ENCODE peak calls at places on chromosome 13, in nine cellular contexts. Z, K, L, O, V, X, P, A and M are unnamed samples.

GRCh38 chr13:111451402-111451801 is 131.0 kb downstream of the TEX29 start:
- DNase-seq in O (no peak), X (no peak), Z (no peak), P (no peak), V (no peak), L (no peak), A (no peak), K (no peak), M (no peak)

GRCh38 chr13:27076411-27076810 is 95.2 kb downstream of the USP12 start:
- DNase-seq in O (no peak), L (no peak), Z (no peak), V (no peak), X (no peak), K (no peak), A (no peak), P (no peak), M (no peak)

GRCh38 chr13:97000295-97000925 is 6.1 kb upstream of the OXGR1 start:
- DNase-seq in Z (peak), K (no peak), V (no peak), X (no peak), L (no peak), O (no peak), P (no peak), A (no peak), M (no peak)

GRCh38 chr13:109715902-109716301 is 70.5 kb downstream of the IRS2 start:
- DNase-seq in V (peak), A (no peak), L (no peak), X (no peak), P (no peak), Z (no peak), K (no peak), O (no peak), M (peak)

GRCh38 chr13:113638173-113638746 is 19.7 kb downstream of the ATP4B start:
- DNase-seq in O (no peak), P (no peak), X (no peak), A (no peak), Z (no peak), L (no peak), K (no peak), V (no peak), M (no peak)

GRCh38 chr13:41917641-41918040 is 43.3 kb downstream of the VWA8 start:
- DNase-seq in Z (no peak), V (no peak), A (no peak), X (no peak), O (no peak), L (no peak), K (no peak), P (no peak), M (no peak)

GRCh38 chr13:21061077-21061945 is at the start of gene LATS2:
- DNase-seq in L (peak), P (peak), Z (peak), K (peak), X (peak), A (peak), V (peak), O (peak), M (peak)

GRCh38 chr13:46121597-46122163 is 16.8 kb upstream of the CPB2 start:
- DNase-seq in Z (no peak), O (no peak), L (no peak), K (no peak), X (no peak), P (no peak), V (no peak), A (peak), M (no peak)

GRCh38 chr13:30734434-30734833 is 909 bp upstream of the ALOX5AP start:
- DNase-seq in X (no peak), K (no peak), P (no peak), L (no peak), Z (no peak), O (no peak), V (no peak), A (no peak), M (no peak)

GRCh38 chr13:38743499-38743898 is 56.6 kb downstream of the FREM2 start:
- DNase-seq in A (no peak), X (no peak), K (no peak), P (no peak), V (no peak), L (no peak), O (no peak), Z (no peak), M (no peak)

GRCh38 chr13:31878955-31879354 is 139.6 kb downstream of the RXFP2 start:
- DNase-seq in Z (no peak), L (no peak), A (no peak), P (no peak), X (no peak), V (no peak), K (no peak), O (no peak), M (no peak)

GRCh38 chr13:97946951-97947588 is 6.4 kb upstream of the IPO5 start:
- DNase-seq in P (no peak), X (no peak), O (no peak), A (no peak), Z (no peak), K (no peak), V (peak), L (no peak), M (no peak)

DNA sequence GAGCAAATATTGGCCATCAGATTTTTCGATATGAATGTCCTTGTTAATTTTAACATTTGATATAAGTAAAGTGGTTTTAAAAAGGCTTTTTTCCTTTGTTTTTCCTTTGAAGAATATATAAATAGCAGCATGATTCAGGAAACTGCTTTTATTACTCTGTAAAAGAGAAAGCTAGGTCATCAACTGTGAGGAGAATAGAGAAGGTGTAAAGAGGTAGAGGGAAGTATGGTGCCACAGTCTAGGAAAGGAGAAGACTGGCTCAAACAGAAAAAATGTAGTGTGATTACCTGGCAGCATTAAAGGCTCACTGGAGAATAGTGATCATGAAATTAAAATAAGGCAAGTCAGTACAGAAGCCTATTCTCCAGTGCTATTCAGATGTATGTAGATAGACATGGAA is 1115.8 kb upstream of the PCDH9 start:
- DNase-seq in A (no peak), K (no peak), V (no peak), O (no peak), Z (no peak), P (no peak), L (no peak), X (no peak), M (no peak)
- H3K4me3 ChIP-seq in A (no peak), K (no peak), V (no peak), O (no peak), Z (no peak), P (no peak), L (no peak), X (no peak), M (no peak)

DNA sequence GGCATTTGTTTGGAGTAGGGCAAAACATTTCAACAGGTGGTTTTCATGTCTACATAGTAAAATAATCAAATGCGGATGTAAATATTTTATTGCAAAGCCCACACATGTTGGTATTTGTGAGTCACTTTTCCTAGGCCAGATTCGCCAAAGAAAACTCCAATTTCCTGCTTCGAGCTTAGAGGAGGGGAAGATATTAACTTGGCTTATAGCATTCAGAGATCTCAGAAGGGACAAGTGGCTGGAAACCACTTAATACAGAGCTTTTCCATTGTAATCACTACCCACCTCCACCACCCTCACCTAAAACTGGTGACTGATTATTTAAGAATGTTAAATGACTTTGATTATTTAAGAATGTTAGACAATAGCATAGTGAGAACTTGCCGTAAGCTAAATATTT is 530.6 kb upstream of the SPRY2 start:
- DNase-seq in L (no peak), X (no peak), V (no peak), Z (no peak), A (no peak), P (no peak), O (no peak), K (no peak), M (no peak)
- TF ChIP-seq REST in L (no peak), X (no peak), V (no peak), Z (no peak), A (no peak), P (no peak), O (no peak), K (no peak), M (no peak)

GRCh38 chr13:72852207-72852606 is 70.3 kb downstream of the PIBF1 start:
- DNase-seq in Z (no peak), V (no peak), L (no peak), P (no peak), A (no peak), O (no peak), X (no peak), K (no peak), M (no peak)

GRCh38 chr13:72849571-72849970 is 67.6 kb downstream of the PIBF1 start:
- DNase-seq in K (no peak), X (no peak), O (no peak), P (no peak), V (no peak), L (no peak), Z (no peak), A (no peak), M (no peak)

GRCh38 chr13:72850959-72851677 is 69.2 kb downstream of the PIBF1 start:
- DNase-seq in K (no peak), V (no peak), O (no peak), Z (peak), L (no peak), X (peak), P (no peak), A (no peak), M (no peak)

GRCh38 chr13:72853000-72853399 is 71.1 kb downstream of the PIBF1 start:
- DNase-seq in O (no peak), L (no peak), Z (no peak), V (no peak), P (no peak), X (no peak), A (no peak), K (no peak), M (no peak)

GRCh38 chr13:72851678-72852014 is 69.7 kb downstream of the PIBF1 start:
- DNase-seq in V (no peak), Z (no peak), A (no peak), X (no peak), P (no peak), K (no peak), O (no peak), L (no peak), M (no peak)
- H3K4me3 ChIP-seq in V (no peak), Z (no peak), A (no peak), X (no peak), P (no peak), K (no peak), O (no peak), L (no peak), M (no peak)

GRCh38 chr13:44619651-44620050 is 43.5 kb upstream of the TSC22D1 start:
- DNase-seq in V (no peak), L (no peak), K (no peak), O (no peak), Z (no peak), P (no peak), X (no peak), A (no peak), M (no peak)

GRCh38 chr13:44617648-44618047 is 41.5 kb upstream of the TSC22D1 start:
- DNase-seq in Z (peak), V (no peak), A (no peak), L (no peak), X (no peak), K (no peak), O (no peak), P (no peak), M (no peak)

GRCh38 chr13:44622259-44622658 is 46.1 kb upstream of the TSC22D1 start:
- DNase-seq in X (no peak), Z (no peak), O (no peak), V (peak), A (no peak), P (no peak), L (no peak), K (no peak), M (no peak)

GRCh38 chr13:44618326-44618725 is 42.2 kb upstream of the TSC22D1 start:
- DNase-seq in A (no peak), X (no peak), L (no peak), O (no peak), Z (no peak), K (no peak), P (no peak), V (no peak), M (no peak)

GRCh38 chr13:44620057-44620456 is 43.9 kb upstream of the TSC22D1 start:
- DNase-seq in K (no peak), P (no peak), A (no peak), V (peak), X (no peak), Z (no peak), O (no peak), L (no peak), M (no peak)
- TF ChIP-seq REST in K (no peak), P (no peak), A (no peak), V (no peak), X (no peak), Z (no peak), O (no peak), L (no peak), M (no peak)

GRCh38 chr13:45051315-45051714 is 62.0 kb downstream of the GPALPP1 start:
- DNase-seq in A (no peak), K (no peak), L (no peak), V (no peak), O (no peak), X (no peak), P (no peak), Z (no peak), M (peak)

GRCh38 chr13:45048890-45049407 is 59.6 kb downstream of the GPALPP1 start:
- DNase-seq in V (no peak), P (no peak), A (no peak), L (no peak), Z (no peak), K (no peak), O (no peak), X (no peak), M (no peak)

GRCh38 chr13:45049478-45049877 is 60.1 kb downstream of the GPALPP1 start:
- DNase-seq in X (no peak), L (no peak), K (no peak), Z (no peak), O (no peak), V (no peak), A (no peak), P (no peak), M (no peak)

GRCh38 chr13:45046445-45046844 is 57.1 kb downstream of the GPALPP1 start:
- DNase-seq in X (no peak), Z (peak), A (no peak), L (no peak), V (no peak), O (no peak), P (no peak), K (no peak), M (no peak)

DNA sequence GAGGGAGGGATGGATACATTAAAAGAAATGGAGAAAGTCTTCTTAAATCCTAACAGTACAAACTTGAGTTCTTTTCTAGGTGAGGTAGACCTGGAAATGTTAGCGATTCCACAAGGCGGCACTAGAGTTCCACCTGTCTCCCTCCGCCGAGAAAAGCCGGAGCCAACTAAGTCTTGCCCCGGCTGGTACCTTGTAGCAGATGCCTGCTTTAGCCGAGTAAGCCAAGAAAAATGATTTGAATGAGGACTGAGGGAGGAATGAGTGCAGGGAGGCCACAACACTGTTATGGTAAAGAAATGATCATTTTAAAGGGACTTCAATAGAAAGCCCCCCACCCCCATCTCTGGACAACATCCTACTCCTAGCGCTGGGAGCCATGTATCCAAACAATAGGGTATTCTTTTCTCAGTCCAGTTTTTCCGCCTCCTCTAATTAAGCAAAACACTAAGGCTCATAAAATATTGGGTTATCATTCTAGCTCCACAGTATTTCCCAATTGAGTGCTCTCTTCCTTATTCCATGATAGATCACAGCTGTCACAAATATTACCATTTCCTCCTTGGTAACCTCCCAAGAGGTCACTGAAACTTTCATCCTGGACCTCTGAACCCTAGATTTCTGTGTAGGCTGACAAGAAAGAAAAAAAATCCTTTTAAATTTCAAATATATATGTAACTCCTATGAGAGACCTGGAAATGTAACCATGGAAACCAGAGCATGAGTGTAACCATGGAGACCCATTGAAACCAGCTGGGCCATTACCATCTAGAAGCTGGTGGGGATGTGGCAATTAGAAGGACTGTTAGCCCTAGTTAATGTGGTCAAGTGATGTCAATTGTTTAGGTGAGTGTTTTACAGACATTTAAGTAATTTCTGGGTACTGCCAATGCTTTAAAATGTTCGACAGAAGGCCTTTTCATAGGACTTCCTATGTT is 58.3 kb downstream of the GPALPP1 start:
- DNase-seq in V (peak), Z (peak), L (peak), P (peak), K (peak), X (peak), A (peak), O (peak), M (peak)
- H3K4me3 ChIP-seq in V (peak), Z (peak), L (peak), P (peak), K (peak), X (peak), A (peak), O (no peak), M (peak)

DNA sequence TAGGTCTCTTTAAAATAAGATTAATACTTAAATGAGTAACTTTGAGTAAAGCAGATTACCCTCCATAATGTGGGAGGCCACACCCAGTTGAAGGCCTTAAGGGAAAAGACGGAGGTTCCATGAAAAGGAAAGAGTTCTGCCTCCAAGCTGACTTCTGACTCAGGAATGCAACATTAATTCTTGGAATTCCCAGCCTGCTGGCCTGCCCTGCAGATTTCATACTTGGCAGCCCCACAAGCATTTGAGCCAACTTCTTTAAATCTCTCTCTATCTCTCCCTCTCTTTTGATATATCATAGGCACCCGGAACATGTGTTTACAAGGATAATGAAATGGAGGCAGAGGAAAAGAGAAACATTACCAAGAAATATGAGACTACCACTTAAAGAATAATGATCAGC is 902.3 kb upstream of the MIR17HG start:
- DNase-seq in O (peak), K (no peak), V (peak), A (no peak), L (no peak), Z (peak), P (no peak), X (no peak), M (no peak)
- TF ChIP-seq REST in O (no peak), K (no peak), V (no peak), A (no peak), L (no peak), Z (no peak), P (no peak), X (no peak), M (no peak)

DNA sequence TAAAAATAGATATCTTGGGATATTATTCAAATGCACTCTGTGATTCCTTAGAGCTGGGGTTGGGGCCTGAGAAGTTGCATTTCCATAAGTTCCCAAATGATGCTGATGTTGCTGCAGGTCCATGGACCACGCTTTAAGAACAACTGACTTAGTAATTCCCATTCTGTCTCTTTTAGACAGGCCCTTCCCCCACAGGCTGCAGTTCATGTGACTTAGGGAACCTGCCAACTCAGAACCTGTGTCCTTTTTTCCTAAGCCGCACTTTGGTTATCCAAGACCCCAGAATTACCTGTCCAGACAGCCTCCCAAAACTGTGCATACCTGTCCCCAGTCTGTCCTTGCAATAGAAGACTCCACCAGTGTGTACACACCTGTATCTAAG is 1.7 kb upstream of the ITGBL1 start:
- DNase-seq in K (no peak), P (no peak), A (no peak), V (no peak), O (no peak), L (no peak), Z (no peak), X (no peak), M (no peak)
- H3K4me3 ChIP-seq in K (no peak), P (no peak), A (no peak), V (peak), O (no peak), L (no peak), Z (no peak), X (peak), M (no peak)

DNA sequence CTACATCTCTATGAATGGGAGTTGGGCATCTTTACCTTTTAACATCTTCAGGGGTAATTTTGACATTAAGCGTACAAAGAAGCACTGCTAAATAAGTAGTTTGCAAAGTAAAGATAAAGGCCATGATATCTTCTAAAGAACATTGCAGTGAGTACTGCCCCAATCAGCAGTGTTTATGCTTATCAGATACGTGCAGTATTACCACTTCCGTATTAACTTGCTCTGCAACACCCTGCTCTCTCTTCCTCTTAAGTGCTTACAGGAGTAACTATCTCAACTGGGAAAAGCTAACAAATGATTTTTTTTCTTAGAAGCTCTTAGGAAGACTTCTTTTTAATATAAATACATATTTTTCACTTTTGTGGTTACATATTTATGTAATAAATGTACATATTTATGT is 793.7 kb upstream of the SLC10A2 start:
- DNase-seq in X (no peak), O (no peak), K (no peak), A (no peak), L (no peak), Z (no peak), V (no peak), P (no peak), M (peak)
- TF ChIP-seq REST in X (no peak), O (no peak), K (no peak), A (no peak), L (no peak), Z (no peak), V (no peak), P (no peak), M (no peak)

DNA sequence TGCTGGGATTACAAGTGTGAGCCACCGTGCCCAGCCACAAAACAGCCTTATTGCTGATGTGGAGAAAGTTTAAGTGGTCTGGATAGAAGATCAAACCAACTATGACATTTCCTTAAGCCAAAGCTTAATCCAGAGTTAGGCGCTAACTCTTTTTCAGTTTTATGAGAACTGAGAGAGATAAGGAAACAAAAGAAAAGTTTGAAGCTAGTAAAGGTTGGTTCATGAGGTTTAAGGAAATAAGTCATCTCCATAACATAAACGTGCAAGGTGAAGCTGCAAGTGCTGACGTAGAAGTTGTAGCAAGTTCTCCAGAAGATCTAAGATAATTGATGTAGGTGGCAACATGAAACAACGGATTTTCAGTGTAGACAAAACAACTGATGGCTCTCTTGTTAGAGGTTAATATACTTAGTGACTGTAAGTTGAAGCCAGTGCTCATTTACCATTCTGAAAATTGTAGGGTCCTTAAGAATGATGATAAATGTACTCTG is 41.6 kb downstream of the ZMYM2 start:
- DNase-seq in P (no peak), X (no peak), O (no peak), K (no peak), Z (no peak), V (no peak), L (no peak), A (no peak), M (no peak)
- H3K4me3 ChIP-seq in P (no peak), X (no peak), O (no peak), K (no peak), Z (no peak), V (no peak), L (no peak), A (no peak), M (no peak)